ENCODE peak calls at places on chromosomes 3 and 15, in five cellular contexts. O is dorsolateral prefrontal cortex, U is heart left ventricle, A is H4, I is GM04504. C is an unnamed sample.

GRCh38 chr3:159669024-159669476 is 319.6 kb upstream of the IL12A start:
- DNase-seq in O (no peak), U (no peak), A (peak; percentile 37), I (no peak), C (peak; percentile 71)

GRCh38 chr3:23481660-23482278 is 278.6 kb downstream of the UBE2E2 start:
- DNase-seq in O (no peak), U (no peak), A (no peak), I (no peak), C (no peak)

GRCh38 chr15:45185903-45186770 is 1.6 kb downstream of the SHF start:
- DNase-seq in O (no peak), U (no peak), A (no peak), I (no peak), C (no peak)

GRCh38 chr15:45157974-45158373 is 28.2 kb downstream of the DUOX1 start:
- DNase-seq in O (peak; percentile 31), U (no peak), A (peak; percentile 83), I (peak; percentile 66), C (peak; percentile 85)

GRCh38 chr15:41968738-41969137 is 3.6 kb downstream of the EHD4 start:
- DNase-seq in O (no peak), U (no peak), A (no peak), I (no peak), C (peak; percentile 42)

GRCh38 chr3:13414040-13414729 is 5.9 kb downstream of the NUP210 start:
- DNase-seq in O (no peak), U (peak; percentile 79), A (peak; percentile 51), I (no peak), C (no peak)

GRCh38 chr3:176842914-176843313 is 354.4 kb downstream of the TBL1XR1 start:
- DNase-seq in O (no peak), U (no peak), A (no peak), I (no peak), C (no peak)

GRCh38 chr15:63848881-63849551 is 15.3 kb upstream of the HERC1 start:
- DNase-seq in O (no peak), U (no peak), A (no peak), I (no peak), C (no peak)

GRCh38 chr3:72763751-72764440 is 84.3 kb downstream of the SHQ1 start:
- DNase-seq in O (no peak), U (no peak), A (no peak), I (no peak), C (no peak)

GRCh38 chr3:161107311-161107710 is 2.2 kb upstream of the B3GALNT1 start:
- DNase-seq in O (no peak), U (no peak), A (no peak), I (no peak), C (no peak)

GRCh38 chr15:75339531-75340240 is 3.8 kb downstream of the COMMD4 start:
- DNase-seq in O (no peak), U (no peak), A (no peak), I (no peak), C (no peak)

GRCh38 chr3:90062631-90063200 is 955.3 kb downstream of the EPHA3 start:
- DNase-seq in O (no peak), U (no peak), A (no peak), I (no peak), C (peak; percentile 48)

GRCh38 chr3:15645740-15646490 is 44.4 kb downstream of the BTD start:
- DNase-seq in O (no peak), U (no peak), A (peak; percentile 81), I (peak; percentile 83), C (peak; percentile 96)

GRCh38 chr3:120495809-120496208 is 45.0 kb upstream of the FSTL1 start:
- DNase-seq in O (no peak), U (no peak), A (no peak), I (no peak), C (no peak)

GRCh38 chr3:10370429-10370828 is 49.5 kb upstream of the SEC13 start:
- DNase-seq in O (no peak), U (no peak), A (peak; percentile 42), I (peak; percentile 28), C (peak; percentile 71)

GRCh38 chr15:27448234-27448633 is 477.3 kb downstream of the GABRG3 start:
- DNase-seq in O (no peak), U (no peak), A (no peak), I (no peak), C (no peak)

GRCh38 chr3:80550154-80550553 is 782.4 kb upstream of the ROBO1 start:
- DNase-seq in O (no peak), U (no peak), A (no peak), I (no peak), C (no peak)

GRCh38 chr3:153172796-153173757 is 11.1 kb downstream of the RAP2B start:
- DNase-seq in O (no peak), U (no peak), A (no peak), I (no peak), C (no peak)

GRCh38 chr3:163490119-163490518 is 1588.2 kb downstream of the SI start:
- DNase-seq in O (no peak), U (no peak), A (peak; percentile 70), I (peak; percentile 2), C (peak; percentile 41)

GRCh38 chr3:166125179-166125578 is 288.0 kb upstream of the BCHE start:
- DNase-seq in O (no peak), U (no peak), A (no peak), I (no peak), C (no peak)

GRCh38 chr3:13574083-13574797 is 25.3 kb downstream of the FBLN2 start:
- DNase-seq in O (no peak), U (no peak), A (no peak), I (no peak), C (no peak)

GRCh38 chr3:171306631-171307030 is 153.6 kb downstream of the TNIK start:
- DNase-seq in O (peak; percentile 27), U (peak; percentile 76), A (peak; percentile 92), I (peak; percentile 75), C (peak; percentile 98)

GRCh38 chr3:116112686-116113085 is 332.6 kb downstream of the LSAMP start:
- DNase-seq in O (no peak), U (no peak), A (no peak), I (peak; percentile 26), C (peak; percentile 30)

GRCh38 chr3:44026224-44026865 is 215.3 kb upstream of the TOPAZ1 start:
- DNase-seq in O (no peak), U (no peak), A (no peak), I (no peak), C (no peak)

GRCh38 chr15:89770041-89770440 is 6.1 kb upstream of the MESP2 start:
- DNase-seq in O (no peak), U (no peak), A (no peak), I (no peak), C (peak; percentile 43)

GRCh38 chr3:129261850-129262249 is 12.4 kb downstream of the COPG1 start:
- DNase-seq in O (no peak), U (no peak), A (no peak), I (no peak), C (no peak)

GRCh38 chr15:66703540-66703941 is 1.5 kb downstream of the SMAD6 start:
- DNase-seq in O (no peak), U (peak; percentile 76), A (no peak), I (no peak), C (peak; percentile 40)

GRCh38 chr3:159045279-159045678 is 243.4 kb downstream of the MFSD1 start:
- DNase-seq in O (no peak), U (no peak), A (no peak), I (no peak), C (no peak)

GRCh38 chr3:99747915-99748314 is 69.7 kb upstream of the CMSS1 start:
- DNase-seq in O (no peak), U (no peak), A (peak; percentile 38), I (no peak), C (peak; percentile 52)

C was measured in fibroblast of mammary gland.